ENCODE peak calls at places on chromosomes 5 and 9, in six cellular contexts. V, G, X, L, N and A are unnamed samples.

GRCh38 chr9:70081120-70081495 is 37.5 kb downstream of the MAMDC2 start:
- DNase-seq in L (no peak), N (peak), V (no peak), X (peak), G (no peak), A (no peak)

GRCh38 chr5:76709762-76710161 is 6.2 kb upstream of the F2R start:
- DNase-seq in N (no peak), G (no peak), X (peak), L (no peak), V (no peak), A (no peak)

GRCh38 chr9:16369427-16369826 is 501.0 kb downstream of the BNC2 start:
- DNase-seq in N (no peak), V (no peak), X (no peak), L (no peak), G (no peak), A (no peak)

GRCh38 chr9:86660146-86660545 is 287.2 kb downstream of the GAS1 start:
- DNase-seq in L (no peak), N (peak), G (no peak), V (no peak), X (peak), A (no peak)

GRCh38 chr5:159631001-159631400 is 285.3 kb upstream of the ADRA1B start:
- DNase-seq in L (no peak), X (no peak), N (no peak), V (no peak), G (no peak), A (no peak)

GRCh38 chr5:64625678-64626077 is 64.6 kb upstream of the SHISAL2B start:
- DNase-seq in V (no peak), L (no peak), X (peak), N (no peak), G (no peak), A (no peak)

GRCh38 chr9:100294341-100294740 is 58.4 kb downstream of the TEX10 start:
- DNase-seq in X (peak), G (no peak), V (no peak), L (no peak), N (no peak), A (no peak)

GRCh38 chr5:68932830-68933434 is 160.9 kb upstream of the SLC30A5 start:
- DNase-seq in N (no peak), L (no peak), X (no peak), V (no peak), G (peak), A (no peak)

GRCh38 chr5:67246546-67246945 is 49.9 kb upstream of the CD180 start:
- DNase-seq in N (no peak), G (no peak), X (no peak), L (no peak), V (no peak), A (no peak)

GRCh38 chr5:146751781-146752401 is 126.7 kb downstream of the PPP2R2B start:
- DNase-seq in N (no peak), L (no peak), G (no peak), X (no peak), V (peak), A (peak)

GRCh38 chr9:35828716-35829083 is at the start of gene FAM221B:
- DNase-seq in X (no peak), N (no peak), V (peak), L (no peak), G (peak), A (no peak)

GRCh38 chr9:109903515-109904138 is 123.6 kb downstream of the PALM2AKAP2 start:
- DNase-seq in N (no peak), G (peak), V (peak), L (peak), X (peak), A (peak)

GRCh38 chr9:35659340-35659739 is 1.2 kb downstream of the CCDC107 start:
- DNase-seq in N (no peak), G (no peak), V (no peak), L (no peak), X (peak), A (no peak)

GRCh38 chr5:43110606-43111170 is 10.0 kb upstream of the ZNF131 start:
- DNase-seq in G (peak), X (peak), V (no peak), L (peak), N (no peak), A (no peak)

GRCh38 chr5:855771-856530 is 5.2 kb upstream of the ZDHHC11 start:
- DNase-seq in V (no peak), L (no peak), N (no peak), X (no peak), G (no peak), A (no peak)

GRCh38 chr5:174581483-174581882 is 142.9 kb upstream of the MSX2 start:
- DNase-seq in G (no peak), X (no peak), N (no peak), V (no peak), L (peak), A (no peak)

GRCh38 chr5:82396871-82397514 is 118.8 kb upstream of the RPS23 start:
- DNase-seq in L (peak), N (peak), V (no peak), X (peak), G (peak), A (no peak)

GRCh38 chr5:133564921-133565565 is 47.3 kb downstream of the FSTL4 start:
- DNase-seq in G (no peak), N (no peak), V (no peak), X (no peak), L (no peak), A (no peak)

GRCh38 chr5:20559845-20560244 is 571.8 kb upstream of the CDH18 start:
- DNase-seq in X (no peak), G (no peak), L (no peak), V (no peak), N (no peak), A (no peak)

GRCh38 chr5:172713809-172714490 is 57.0 kb downstream of the DUSP1 start:
- DNase-seq in G (no peak), N (no peak), X (no peak), L (no peak), V (no peak), A (no peak)

GRCh38 chr9:32703635-32704034 is 68.2 kb upstream of the TAF1L start:
- DNase-seq in G (no peak), N (no peak), L (peak), X (no peak), V (no peak), A (no peak)

GRCh38 chr5:95848701-95849100 is 26.2 kb upstream of the GLRX start:
- DNase-seq in V (no peak), G (no peak), L (no peak), N (no peak), X (peak), A (no peak)

GRCh38 chr9:127214421-127215265 is 49.9 kb upstream of the GARNL3 start:
- DNase-seq in G (peak), L (peak), X (peak), V (peak), N (no peak), A (peak)

GRCh38 chr5:171681667-171682066 is 104.0 kb upstream of the SMIM23 start:
- DNase-seq in L (no peak), G (no peak), V (no peak), N (no peak), X (peak), A (no peak)

GRCh38 chr9:109793196-109793595 is 13.2 kb downstream of the PALM2AKAP2 start:
- DNase-seq in N (peak), X (peak), L (no peak), G (no peak), V (no peak), A (no peak)

GRCh38 chr9:93081931-93082330 is 14.1 kb upstream of the CARD19 start:
- DNase-seq in N (no peak), L (no peak), V (no peak), G (no peak), X (peak), A (no peak)

GRCh38 chr5:94785111-94785510 is 166.6 kb downstream of the SLF1 start:
- DNase-seq in G (no peak), L (no peak), V (no peak), X (no peak), N (no peak), A (no peak)

GRCh38 chr5:135242496-135243193 is 156.4 kb downstream of the MACROH2A1 start:
- DNase-seq in N (no peak), X (no peak), V (no peak), L (no peak), G (no peak), A (no peak)

GRCh38 chr9:134442486-134443168 is 116.4 kb downstream of the RXRA start:
- DNase-seq in G (no peak), L (no peak), X (peak), V (no peak), N (no peak), A (no peak)

GRCh38 chr9:134403682-134404301 is 77.5 kb downstream of the RXRA start:
- DNase-seq in V (no peak), X (peak), L (no peak), N (peak), G (no peak), A (no peak)

GRCh38 chr5:159737263-159737662 is 179.0 kb upstream of the ADRA1B start:
- DNase-seq in X (no peak), V (no peak), N (no peak), G (no peak), L (no peak), A (no peak)

GRCh38 chr9:17734674-17735073 is 155.8 kb downstream of the SH3GL2 start:
- DNase-seq in G (no peak), X (no peak), V (no peak), L (no peak), N (peak), A (no peak)

GRCh38 chr9:70049236-70049635 is 5.6 kb downstream of the MAMDC2 start:
- DNase-seq in X (peak), V (no peak), L (no peak), G (peak), N (no peak), A (no peak)

GRCh38 chr5:89117131-89117644 is 234.2 kb upstream of the MEF2C start:
- DNase-seq in N (no peak), G (peak), V (no peak), L (peak), X (no peak), A (no peak)

GRCh38 chr9:121362813-121363585 is 7.1 kb downstream of the STOM start:
- DNase-seq in N (peak), V (no peak), X (peak), G (no peak), L (no peak), A (no peak)